ENCODE peak calls at places on chromosomes 7 and 10, in ten cellular contexts. A is RWPE1; D is EL; S is WTC11; B is NCI-H345; N is EH; I is activated CD8-positive, alpha-beta memory T cell treated with anti-CD3 and anti-CD28 coated beads for 24 hours; Y is H7; K is upper lobe of left lung; Q is amygdala. T is an unnamed sample.

GRCh38 chr7:19725770-19726169 is 16.9 kb upstream of the POLR1F start:
- DNase-seq in N (no peak), Y (no peak), I (no peak), S (no peak), A (no peak), K (no peak), D (no peak), Q (no peak), B (no peak), T (no peak)

GRCh38 chr7:148699024-148699771 is 495 bp downstream of the CUL1 start:
- DNase-seq in Q (no peak), N (peak), D (peak), I (peak), Y (peak), K (peak), B (peak), S (peak), A (no peak), T (peak)

GRCh38 chr10:30441974-30442606 is 8.1 kb downstream of the MAP3K8 start:
- DNase-seq in K (no peak), B (no peak), Q (no peak), S (no peak), N (no peak), Y (no peak), I (no peak), A (no peak), D (no peak), T (no peak)

GRCh38 chr7:102046373-102047117 is 229.1 kb downstream of the CUX1 start:
- DNase-seq in S (no peak), Y (no peak), D (peak), N (peak), Q (no peak), K (no peak), I (no peak), A (no peak), B (no peak), T (no peak)

GRCh38 chr7:85567983-85568382 is 381.1 kb upstream of the SEMA3D start:
- DNase-seq in S (no peak), N (no peak), A (no peak), Y (no peak), D (no peak), Q (no peak), K (no peak), I (no peak), B (no peak), T (no peak)

GRCh38 chr10:116254422-116255152 is 18.4 kb downstream of the GFRA1 start:
- DNase-seq in Y (no peak), Q (no peak), A (no peak), K (no peak), B (no peak), D (no peak), S (no peak), N (peak), I (no peak), T (no peak)

GRCh38 chr7:45211066-45211465 is 53.5 kb downstream of the RAMP3 start:
- DNase-seq in I (no peak), D (no peak), B (no peak), Y (no peak), N (no peak), K (no peak), S (no peak), Q (no peak), A (no peak), T (no peak)

GRCh38 chr10:191703-192518 is 56.7 kb downstream of the ZMYND11 start:
- DNase-seq in D (peak), Q (no peak), A (no peak), S (no peak), I (no peak), N (peak), Y (no peak), B (no peak), K (no peak), T (no peak)

GRCh38 chr7:22402250-22402649 is 45.3 kb upstream of the RAPGEF5 start:
- DNase-seq in D (no peak), K (no peak), A (no peak), B (no peak), S (no peak), I (no peak), Q (no peak), Y (no peak), N (peak), T (no peak)

GRCh38 chr10:26946103-26946907 is 85.5 kb upstream of the ABI1 start:
- DNase-seq in Q (no peak), K (no peak), Y (peak), D (no peak), B (no peak), S (no peak), N (no peak), I (no peak), A (peak), T (no peak)

GRCh38 chr7:143979359-143979758 is 20.8 kb upstream of the OR6B1 start:
- DNase-seq in Q (no peak), K (no peak), D (peak), A (peak), N (peak), Y (no peak), B (no peak), S (no peak), I (no peak), T (no peak)

GRCh38 chr10:29757551-29758297 is 123.0 kb upstream of the SVIL start:
- DNase-seq in K (no peak), B (no peak), D (peak), Q (no peak), N (peak), A (peak), Y (no peak), I (no peak), S (no peak), T (no peak)

GRCh38 chr7:1117321-1117928 is 29.5 kb downstream of the GPER1 start:
- DNase-seq in Y (no peak), K (no peak), B (no peak), Q (no peak), S (no peak), D (no peak), A (no peak), N (no peak), I (no peak), T (no peak)

GRCh38 chr7:2870471-2870941 is 26.4 kb upstream of the GNA12 start:
- DNase-seq in N (peak), B (peak), A (peak), D (peak), S (peak), K (peak), I (no peak), Y (peak), Q (no peak), T (peak)

GRCh38 chr10:70786799-70787415 is 1.7 kb upstream of the TBATA start:
- DNase-seq in Y (no peak), S (no peak), K (no peak), D (peak), I (no peak), B (no peak), Q (no peak), A (no peak), N (peak), T (no peak)